ENCODE peak calls at places on chromosomes 2 and 18, in five cellular contexts. Q is SJSA1, P is cardiac muscle cell, R is left ventricle myocardium inferior, H is heart left ventricle. J is an unnamed sample. For H3K36me3, the result is how much of the 10 kb centered on the place peaks cover.

GRCh38 chr2:109637749-109638570 is 23.8 kb downstream of the SOWAHC start:
- DNase-seq in H (no peak), Q (no peak), P (no peak), R (no peak), J (no peak)

GRCh38 chr2:45889053-45889452 is 237.6 kb downstream of the PRKCE start:
- DNase-seq in P (peak), H (peak), Q (no peak), R (peak), J (peak)

GRCh38 chr2:172107690-172108586 is 5.2 kb upstream of the DLX2 start:
- DNase-seq in Q (no peak), P (no peak), R (no peak), H (no peak), J (peak)

GRCh38 chr2:71693286-71694270 is 240.2 kb downstream of the DYSF start:
- DNase-seq in H (no peak), P (no peak), Q (no peak), R (no peak), J (no peak)

GRCh38 chr2:39991298-39991697 is 212.2 kb upstream of the THUMPD2 start:
- DNase-seq in R (no peak), P (no peak), Q (no peak), H (no peak), J (no peak)

GRCh38 chr2:216012133-216012829 is 1.1 kb downstream of the MREG start:
- DNase-seq in P (no peak), H (no peak), Q (no peak), R (no peak), J (peak)

GRCh38 chr2:240888130-240888889 is 7.6 kb downstream of the MAB21L4 start:
- DNase-seq in Q (no peak), P (no peak), H (peak), R (no peak), J (peak)

GRCh38 chr2:170369894-170370293 is 191.9 kb downstream of the MYO3B start:
- DNase-seq in P (peak), H (no peak), Q (no peak), R (no peak), J (no peak)

GRCh38 chr18:32469190-32469611 is 1.5 kb downstream of the GAREM1 start:
- DNase-seq in H (peak), P (peak), Q (peak), R (peak), J (peak)

GRCh38 chr2:26533661-26534060 is 55.7 kb upstream of the OTOF start:
- DNase-seq in R (no peak), Q (no peak), P (no peak), H (no peak), J (no peak)

GRCh38 chr2:108139521-108139920 is 100.2 kb upstream of the SULT1C3 start:
- DNase-seq in R (no peak), P (peak), H (no peak), Q (no peak), J (no peak)

GRCh38 chr2:122643725-122644329 is 888.4 kb downstream of the TSN start:
- DNase-seq in H (no peak), P (no peak), R (no peak), Q (no peak), J (no peak)

GRCh38 chr2:143529118-143529720 is 400.0 kb downstream of the ARHGAP15 start:
- DNase-seq in P (no peak), R (no peak), H (no peak), Q (no peak), J (no peak)

GRCh38 chr2:226790436-226790835 is 9.2 kb downstream of the IRS1 start:
- DNase-seq in R (no peak), P (no peak), H (no peak), Q (no peak), J (no peak)

GRCh38 chr2:235665656-235666239 is 171.9 kb downstream of the AGAP1 start:
- DNase-seq in P (no peak), R (no peak), Q (no peak), H (no peak), J (no peak)
- H3K4me3 ChIP-seq in P (peak), R (peak), Q (no peak), H (peak), J (no peak)

GRCh38 chr2:219490600-219491130 is 8.0 kb upstream of the GMPPA start:
- DNase-seq in Q (no peak), P (no peak), R (no peak), H (no peak), J (no peak)

GRCh38 chr2:219490186-219490585 is 8.5 kb upstream of the GMPPA start:
- DNase-seq in H (no peak), Q (no peak), R (no peak), P (no peak), J (peak)

GRCh38 chr2:219493086-219493485 is 5.6 kb upstream of the GMPPA start:
- DNase-seq in P (no peak), H (no peak), Q (no peak), R (no peak), J (no peak)

GRCh38 chr2:219491278-219491967 is 7.3 kb upstream of the GMPPA start:
- DNase-seq in R (no peak), Q (no peak), P (no peak), H (no peak), J (no peak)

DNA sequence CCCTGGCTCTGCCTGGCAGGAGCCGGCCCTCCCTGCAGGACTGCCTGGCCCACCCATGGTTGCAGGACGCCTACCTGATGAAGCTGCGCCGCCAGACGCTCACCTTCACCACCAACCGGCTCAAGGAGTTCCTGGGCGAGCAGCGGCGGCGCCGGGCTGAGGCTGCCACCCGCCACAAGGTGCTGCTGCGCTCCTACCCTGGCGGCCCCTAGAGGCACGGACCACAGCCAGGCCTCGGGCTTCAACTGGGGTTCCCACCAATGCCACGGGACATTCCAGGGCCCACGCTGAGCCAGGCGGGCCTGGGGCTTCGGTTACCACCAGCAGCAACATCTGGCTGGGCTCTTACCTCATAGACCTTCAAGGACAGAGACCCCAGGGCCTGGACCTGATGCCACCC is 6.1 kb upstream of the GMPPA start:
- DNase-seq in P (no peak), Q (no peak), R (no peak), H (no peak), J (peak)
- H3K36me3 ChIP-seq in P (under half), Q (under half), R (under half), H (under half), J (under half)

GRCh38 chr2:41932241-41933034 is 115.4 kb upstream of the PKDCC start:
- DNase-seq in P (peak), H (peak), Q (peak), R (peak), J (no peak)
- H3K4me3 ChIP-seq in P (no peak), H (no peak), Q (peak), R (peak), J (no peak)

GRCh38 chr2:235002198-235003095 is 50.6 kb downstream of the SH3BP4 start:
- DNase-seq in P (no peak), Q (no peak), R (no peak), H (no peak), J (no peak)

GRCh38 chr2:234999740-235000425 is 48.1 kb downstream of the SH3BP4 start:
- DNase-seq in H (no peak), P (no peak), Q (no peak), R (no peak), J (no peak)

GRCh38 chr2:234998404-234999211 is 46.8 kb downstream of the SH3BP4 start:
- DNase-seq in H (no peak), Q (peak), R (no peak), P (peak), J (no peak)

GRCh38 chr2:235001237-235002133 is 49.7 kb downstream of the SH3BP4 start:
- DNase-seq in H (no peak), Q (no peak), R (no peak), P (no peak), J (no peak)

DNA sequence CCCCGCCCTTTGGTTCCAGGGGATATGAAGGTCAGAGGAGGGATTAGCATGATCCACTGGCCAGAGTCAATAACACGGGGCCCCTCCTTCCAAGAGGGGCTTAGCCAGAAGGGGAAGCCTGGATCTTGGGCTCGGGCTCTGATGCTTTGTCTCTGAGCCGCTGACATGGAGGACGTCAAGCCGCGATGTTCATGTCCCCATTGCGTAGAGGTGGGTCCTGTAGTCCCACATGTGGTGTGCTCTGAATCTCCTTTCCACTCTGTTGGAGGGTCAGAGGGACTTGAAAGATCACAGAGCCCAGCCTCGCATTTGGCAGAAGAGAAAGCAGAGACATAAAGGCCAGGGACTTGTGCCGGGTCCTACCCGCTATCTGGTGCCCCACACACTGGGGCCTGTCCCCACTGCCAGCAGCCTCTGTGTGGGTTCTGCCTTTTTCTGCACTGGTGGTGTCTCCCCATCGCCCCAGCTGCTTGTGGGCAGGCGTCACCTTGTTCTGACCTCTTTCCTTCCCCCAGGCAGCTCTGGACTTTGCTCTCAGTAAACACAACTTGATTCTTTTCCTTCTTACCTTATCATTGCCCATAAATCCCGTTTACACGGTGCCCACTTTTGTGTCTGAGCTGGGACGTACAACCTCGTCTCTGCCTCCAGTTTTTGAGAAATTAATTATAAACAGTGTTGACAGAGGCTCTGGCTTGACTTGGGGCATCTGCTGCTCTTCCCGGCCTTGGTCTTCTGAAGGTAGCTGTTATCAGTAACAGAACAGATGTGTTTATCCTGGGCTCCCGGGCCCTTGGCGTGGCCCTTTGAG is 48.8 kb downstream of the SH3BP4 start:
- DNase-seq in Q (no peak), R (no peak), P (no peak), H (no peak), J (no peak)
- H3K36me3 ChIP-seq in Q (half or more), R (under half), P (under half), H (under half), J (under half)

GRCh38 chr2:207901401-207901800 is 123.9 kb downstream of the PLEKHM3 start:
- DNase-seq in R (no peak), Q (no peak), P (peak), H (no peak), J (no peak)

GRCh38 chr2:207895236-207895860 is 125.6 kb upstream of the FZD5 start:
- DNase-seq in Q (no peak), R (no peak), H (no peak), P (no peak), J (no peak)

GRCh38 chr2:207898354-207898695 is 127.0 kb downstream of the PLEKHM3 start:
- DNase-seq in Q (no peak), H (no peak), P (no peak), R (no peak), J (no peak)

GRCh38 chr2:207896525-207897295 is 127.0 kb upstream of the FZD5 start:
- DNase-seq in Q (no peak), H (no peak), R (no peak), P (no peak), J (peak)

DNA sequence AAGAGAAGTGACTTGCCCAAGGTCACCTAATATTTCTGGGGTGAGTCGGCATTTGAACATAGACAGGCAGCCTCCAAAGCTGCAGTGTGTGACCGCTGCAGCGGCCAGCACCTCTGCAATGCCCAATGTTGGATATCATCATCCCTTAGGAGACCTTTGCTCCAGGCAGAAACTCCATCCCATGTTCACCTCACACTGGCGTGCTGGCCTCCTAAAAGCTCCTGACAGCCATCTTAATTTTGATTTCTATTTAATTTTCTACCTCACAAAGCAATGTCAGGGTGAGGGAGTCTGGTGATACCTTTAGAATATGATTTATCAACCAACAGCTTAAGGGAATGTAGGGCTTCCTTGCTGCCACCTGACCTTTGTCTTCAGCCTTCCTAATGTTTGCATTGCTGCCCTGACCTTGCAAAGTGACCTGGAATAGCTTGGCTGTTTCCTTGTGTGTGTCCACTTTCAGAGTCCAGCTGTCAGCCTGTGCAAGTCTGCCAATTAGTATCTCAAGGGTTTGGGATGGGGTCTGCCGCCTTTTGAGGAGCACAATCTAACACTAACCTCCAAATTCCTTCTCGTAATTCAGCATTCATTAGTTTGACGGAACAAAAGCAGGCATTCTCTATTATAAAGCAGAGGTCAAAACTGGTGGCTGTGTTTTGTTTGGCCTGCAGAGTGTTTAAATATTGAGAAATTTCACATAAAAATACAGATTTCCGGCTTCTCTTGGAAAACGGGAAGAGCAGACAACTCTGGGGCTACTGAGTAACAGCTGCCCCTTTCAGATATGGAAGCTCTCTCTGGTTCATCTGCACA is 127.6 kb downstream of the PLEKHM3 start:
- DNase-seq in P (no peak), H (no peak), Q (no peak), R (no peak), J (no peak)
- H3K4me3 ChIP-seq in P (no peak), H (no peak), Q (no peak), R (no peak), J (no peak)